ENCODE peak calls at places on chromosomes 12 and 14, in eight cellular contexts. M is CD8-positive, alpha-beta T cell; V is choroid plexus epithelial cell; R is lower leg skin; L is sigmoid colon; I is HFF-Myc; J is astrocyte of the spinal cord; Q is psoas muscle. F is an unnamed sample.

GRCh38 chr12:15823360-15824128 is 34.4 kb upstream of the EPS8 start:
- DNase-seq in Q (no peak), M (no peak), V (peak; percentile 28), I (no peak), R (no peak), L (no peak), J (no peak), F (peak; percentile 35)

GRCh38 chr12:114657597-114657920 is 26.4 kb downstream of the TBX3 start:
- DNase-seq in M (no peak), L (no peak), R (no peak), J (no peak), I (no peak), V (no peak), Q (no peak), F (no peak)

GRCh38 chr14:60204104-60204842 is 39.1 kb upstream of the DHRS7 start:
- DNase-seq in L (no peak), J (no peak), Q (no peak), M (no peak), V (no peak), I (no peak), R (no peak), F (no peak)

GRCh38 chr14:35940291-35940690 is 114.2 kb downstream of the BRMS1L start:
- DNase-seq in I (no peak), L (no peak), M (no peak), J (no peak), V (no peak), Q (no peak), R (no peak), F (no peak)

GRCh38 chr14:94364964-94365363 is 23.4 kb downstream of the SERPINA1 start:
- DNase-seq in R (no peak), M (no peak), L (peak; percentile 57), J (no peak), V (no peak), Q (no peak), I (no peak), F (no peak)

GRCh38 chr12:7142057-7142644 is 12.0 kb downstream of the CLSTN3 start:
- DNase-seq in I (no peak), V (peak; percentile 70), J (no peak), L (no peak), R (no peak), Q (no peak), M (peak; percentile 68), F (peak; percentile 54)

GRCh38 chr12:92363295-92364146 is 217.9 kb upstream of the BTG1 start:
- DNase-seq in J (peak; percentile 27), V (peak; percentile 42), R (peak; percentile 39), M (peak; percentile 75), Q (peak; percentile 34), L (peak; percentile 77), I (peak; percentile 17), F (no peak)

GRCh38 chr12:108511633-108512540 is 3.2 kb upstream of the FICD start:
- DNase-seq in L (peak; percentile 81), J (peak; percentile 63), I (peak; percentile 65), V (peak; percentile 83), M (peak; percentile 84), R (peak; percentile 64), Q (peak; percentile 55), F (peak; percentile 74)

GRCh38 chr12:109289004-109289403 is 20.1 kb downstream of the FOXN4 start:
- DNase-seq in V (no peak), J (no peak), L (no peak), Q (no peak), I (no peak), M (no peak), R (no peak), F (no peak)

GRCh38 chr12:6363330-6364036 is 11.9 kb downstream of the SCNN1A start:
- DNase-seq in R (peak; percentile 70), Q (peak; percentile 83), I (no peak), M (peak; percentile 81), V (peak; percentile 57), J (peak; percentile 47), L (peak; percentile 91), F (peak; percentile 81)

GRCh38 chr14:34931206-34931605 is 51.6 kb upstream of the SRP54 start:
- DNase-seq in Q (no peak), I (no peak), M (peak; percentile 59), J (no peak), L (no peak), R (no peak), V (no peak), F (peak; percentile 70)

GRCh38 chr14:81427348-81428058 is 27.4 kb upstream of the STON2 start:
- DNase-seq in I (no peak), L (no peak), J (no peak), V (no peak), M (no peak), R (peak; percentile 52), Q (peak; percentile 49), F (peak; percentile 10)

GRCh38 chr14:51424041-51424440 is 184.0 kb downstream of the TMX1 start:
- DNase-seq in I (no peak), R (no peak), J (no peak), Q (no peak), L (no peak), V (no peak), M (no peak), F (no peak)

GRCh38 chr12:130768120-130768519 is 52.0 kb upstream of the RIMBP2 start:
- DNase-seq in R (no peak), J (no peak), M (no peak), Q (no peak), L (no peak), I (no peak), V (no peak), F (peak; percentile 86)

GRCh38 chr12:10171954-10172353 is at the start of gene OLR1:
- DNase-seq in L (no peak), R (no peak), I (no peak), V (peak; percentile 45), J (no peak), Q (no peak), M (no peak), F (peak; percentile 60)

GRCh38 chr12:110726018-110726417 is 16.7 kb downstream of the PPP1CC start:
- DNase-seq in I (no peak), J (no peak), V (no peak), L (no peak), R (no peak), Q (no peak), M (no peak), F (no peak)

GRCh38 chr12:133080619-133081407 is at the start of gene ZNF140:
- DNase-seq in I (peak; percentile 89), J (peak; percentile 99), V (peak; percentile 99), Q (peak; percentile 95), M (peak; percentile 95), R (peak; percentile 96), L (peak; percentile 98), F (peak; percentile 96)
- H3K4me3 ChIP-seq in I (peak within 1 kb of the TSS; percentile 65), J (peak within 1 kb of the TSS; percentile 94), V (peak within 1 kb of the TSS; percentile 94), Q (peak within 1 kb of the TSS; percentile 99), M (peak within 1 kb of the TSS; percentile 92), R (peak within 1 kb of the TSS; percentile 85), L (peak within 1 kb of the TSS; percentile 86), F (peak within 1 kb of the TSS; percentile 88)

DNA sequence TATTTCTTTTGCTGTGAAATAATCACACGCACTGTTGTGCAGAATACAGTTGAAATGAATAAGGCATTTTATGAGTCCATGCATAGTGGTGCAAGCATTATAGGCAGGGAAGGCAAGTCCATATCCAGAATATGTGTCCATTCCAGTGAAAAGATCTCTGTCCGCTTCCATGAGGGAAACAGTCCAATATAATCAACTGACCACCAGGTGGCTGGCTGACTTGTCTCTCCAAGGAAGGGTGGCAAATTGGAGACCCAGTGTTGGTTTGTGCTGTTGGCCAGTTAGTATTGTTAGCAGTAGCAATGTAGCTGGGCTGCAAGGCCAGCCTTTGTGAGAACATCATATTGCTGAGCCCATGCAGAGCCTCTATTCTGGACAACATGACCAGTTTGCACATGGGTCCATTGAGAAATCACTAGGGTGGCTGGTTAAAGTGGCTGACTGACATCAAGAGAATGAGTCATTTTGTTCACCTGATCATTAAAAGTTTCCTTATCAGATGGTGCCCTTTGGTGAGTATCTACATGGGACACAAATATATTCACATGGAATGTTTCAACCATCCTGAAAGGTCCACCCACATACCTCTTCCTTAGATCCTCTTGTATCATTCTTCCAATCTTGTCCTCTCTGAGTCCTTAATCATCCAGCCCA is 17.3 kb upstream of the YAF2 start:
- DNase-seq in M (no peak), L (no peak), I (no peak), Q (no peak), R (no peak), V (no peak), J (no peak), F (peak; percentile 28)
- TF ChIP-seq CTCF in M (no peak), L (no peak), I (peak; percentile 4), Q (no peak), R (no peak), V (peak; percentile 24), J (no peak), F (no peak)

DNA sequence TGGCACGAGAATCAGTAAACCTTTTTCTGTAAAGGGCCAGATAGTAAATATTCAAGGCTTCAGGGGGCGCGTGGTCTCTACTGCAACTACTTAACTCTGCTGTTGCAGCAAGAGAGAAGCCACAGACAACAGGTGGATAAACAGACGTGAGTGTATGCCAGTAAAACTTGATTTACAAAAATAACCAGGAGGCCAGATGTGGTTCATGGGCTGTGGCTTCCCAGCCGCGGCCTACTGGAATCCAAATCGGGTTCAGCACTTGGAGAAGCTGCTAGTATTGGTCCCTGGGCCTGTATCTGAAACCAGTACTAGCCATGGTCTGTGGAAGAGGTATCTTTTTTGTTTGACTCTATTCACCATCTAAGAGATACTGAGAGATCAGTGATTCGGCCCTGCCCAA is 13.3 kb downstream of the PPP2R5C start:
- DNase-seq in Q (no peak), R (no peak), M (no peak), I (no peak), V (no peak), J (no peak), L (no peak), F (no peak)
- H3K4me3 ChIP-seq in Q (no peak overlapping the region), R (no peak overlapping the region), M (no peak overlapping the region), I (no peak overlapping the region), V (no peak overlapping the region), J (no peak overlapping the region), L (no peak overlapping the region), F (no peak overlapping the region)

DNA sequence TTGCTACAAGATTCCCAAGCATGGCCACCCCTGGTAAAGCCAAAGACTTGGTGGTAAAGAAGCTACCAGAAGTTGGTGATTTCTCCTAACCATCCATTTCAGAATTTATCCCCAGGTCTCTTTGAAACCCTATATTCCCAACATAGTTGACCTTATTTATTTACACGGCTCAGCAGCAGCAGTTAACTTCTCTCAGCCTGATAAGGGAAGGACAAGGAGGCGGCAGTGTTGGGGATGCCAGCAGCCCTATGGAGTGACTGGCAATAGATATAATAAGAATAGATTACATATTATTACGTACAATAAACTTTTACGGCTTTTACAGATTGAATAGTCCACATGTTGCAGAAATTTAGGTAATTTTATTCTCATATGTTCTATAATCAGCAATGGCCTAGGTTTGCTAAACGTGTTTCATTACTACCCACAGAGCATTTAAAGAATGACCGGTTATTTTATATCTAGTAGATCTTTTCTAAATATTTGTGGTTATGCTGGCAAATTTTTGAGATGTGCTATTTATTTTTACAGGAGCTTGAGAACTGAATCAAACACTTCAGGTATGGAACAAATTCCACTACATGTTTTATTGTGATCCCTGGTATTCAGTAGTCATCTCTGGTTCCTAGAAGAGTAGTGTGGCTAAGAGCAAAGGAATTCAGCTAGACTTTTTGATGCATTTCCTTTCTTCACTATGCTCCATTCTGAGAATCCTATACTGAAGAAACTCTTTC is 19.8 kb upstream of the PALS1 start:
- DNase-seq in I (no peak), J (peak; percentile 79), V (peak; percentile 79), Q (no peak), M (no peak), L (no peak), R (no peak), F (peak; percentile 10)
- TF ChIP-seq CTCF in I (no peak), J (no peak), V (no peak), Q (no peak), M (no peak), L (no peak), R (no peak), F (no peak)